ENCODE peak calls at places on chromosomes 5 and 9, in eight cellular contexts. V is amygdala; Z is activated CD4-positive, alpha-beta T cell treated with anti-CD3 and anti-CD28 coated beads, Interleukin-2, amount 50 U/mL, for 48 hours; M is T-helper 1 cell; W is A549; C is LHCN-M2; N is psoas muscle; U is T-cell. A is an unnamed sample.

GRCh38 chr9:112029921-112030444 is 133.4 kb downstream of the UGCG start:
- DNase-seq in V (no peak), Z (no peak), M (no peak), W (peak), C (peak), N (no peak), U (no peak), A (no peak)

GRCh38 chr9:83062653-83063527 is at the start of gene RASEF:
- DNase-seq in V (no peak), Z (no peak), M (no peak), W (peak), C (no peak), N (peak), U (no peak), A (no peak)

GRCh38 chr5:176724472-176724871 is 77.2 kb downstream of the TSPAN17 start:
- DNase-seq in V (no peak), Z (no peak), M (no peak), W (no peak), C (no peak), N (no peak), U (no peak), A (no peak)

GRCh38 chr5:91212336-91213092 is 170.6 kb downstream of the ARRDC3 start:
- DNase-seq in V (no peak), Z (no peak), M (no peak), W (no peak), C (peak), N (no peak), U (no peak), A (no peak)

GRCh38 chr5:81783401-81783800 is 32.5 kb upstream of the SSBP2 start:
- DNase-seq in V (no peak), Z (no peak), M (no peak), W (no peak), C (peak), N (no peak), U (no peak), A (no peak)

GRCh38 chr5:75639912-75640311 is 28.7 kb downstream of the ANKDD1B start:
- DNase-seq in V (no peak), Z (no peak), M (no peak), W (no peak), C (no peak), N (no peak), U (no peak), A (no peak)

GRCh38 chr9:30301271-30301963 is 2083.0 kb upstream of the ACO1 start:
- DNase-seq in V (no peak), Z (no peak), M (no peak), W (no peak), C (no peak), N (no peak), U (no peak), A (no peak)

GRCh38 chr9:94568250-94568889 is 13.5 kb downstream of the PCAT7 start:
- DNase-seq in V (no peak), Z (no peak), M (no peak), W (no peak), C (no peak), N (no peak), U (no peak), A (no peak)

GRCh38 chr5:6808462-6808861 is 95.2 kb downstream of the TENT4A start:
- DNase-seq in V (no peak), Z (no peak), M (no peak), W (no peak), C (no peak), N (no peak), U (no peak), A (no peak)

GRCh38 chr9:120982851-120983250 is 56.3 kb upstream of the TRAF1 start:
- DNase-seq in V (no peak), Z (no peak), M (no peak), W (no peak), C (no peak), N (no peak), U (no peak), A (no peak)

GRCh38 chr9:96169488-96169887 is 132.5 kb downstream of the HSD17B3 start:
- DNase-seq in V (no peak), Z (no peak), M (no peak), W (peak), C (peak), N (no peak), U (no peak), A (peak)

GRCh38 chr5:135190345-135191083 is 156.5 kb upstream of the PITX1 start:
- DNase-seq in V (no peak), Z (no peak), M (no peak), W (no peak), C (no peak), N (no peak), U (no peak), A (no peak)

GRCh38 chr5:179889885-179890284 is 17.8 kb downstream of the TBC1D9B start:
- DNase-seq in V (no peak), Z (no peak), M (no peak), W (no peak), C (no peak), N (no peak), U (no peak), A (no peak)

GRCh38 chr5:176360894-176361436 is 599 bp downstream of the KIAA1191 start:
- DNase-seq in V (no peak), Z (peak), M (no peak), W (peak), C (no peak), N (no peak), U (no peak), A (no peak)

GRCh38 chr5:119304439-119304838 is 51.4 kb upstream of the TNFAIP8 start:
- DNase-seq in V (no peak), Z (no peak), M (no peak), W (no peak), C (no peak), N (no peak), U (no peak), A (no peak)